ENCODE peak calls at places on chromosomes 13 and 19, in six cellular contexts. One of them, this sample, is unnamed.

GRCh38 chr19:10343495-10343894 is 4.1 kb upstream of the ICAM3 start:
- DNase-seq in NCI-H510A treated with DMSO at 0.1 percent for 48 hours: no peak
- DNase-seq in pancreas: no peak
- DNase-seq in activated naive CD4-positive, alpha-beta T cell treated with anti-CD3 and anti-CD28 coated beads, Interleukin-2, amount 10 ng/mL, durations not matched to agents 7 days and 5 days: no peak
- DNase-seq in fibroblast of gingiva: no peak
- DNase-seq in HT1080: no peak
- DNase-seq in this sample: no peak

GRCh38 chr13:113317031-113317430 is 20.0 kb downstream of the LAMP1 start:
- DNase-seq in NCI-H510A treated with DMSO at 0.1 percent for 48 hours: no peak
- DNase-seq in pancreas: no peak
- DNase-seq in activated naive CD4-positive, alpha-beta T cell treated with anti-CD3 and anti-CD28 coated beads, Interleukin-2, amount 10 ng/mL, durations not matched to agents 7 days and 5 days: no peak
- DNase-seq in fibroblast of gingiva: no peak
- DNase-seq in HT1080: no peak
- DNase-seq in this sample: no peak

GRCh38 chr19:11418518-11419506 is at the start of gene RGL3:
- DNase-seq in NCI-H510A treated with DMSO at 0.1 percent for 48 hours: peak
- DNase-seq in pancreas: peak
- DNase-seq in activated naive CD4-positive, alpha-beta T cell treated with anti-CD3 and anti-CD28 coated beads, Interleukin-2, amount 10 ng/mL, durations not matched to agents 7 days and 5 days: no peak
- DNase-seq in fibroblast of gingiva: no peak
- DNase-seq in HT1080: no peak
- DNase-seq in this sample: no peak

GRCh38 chr13:52411629-52412028 is 5.7 kb upstream of the THSD1 start:
- DNase-seq in NCI-H510A treated with DMSO at 0.1 percent for 48 hours: no peak
- DNase-seq in pancreas: no peak
- DNase-seq in activated naive CD4-positive, alpha-beta T cell treated with anti-CD3 and anti-CD28 coated beads, Interleukin-2, amount 10 ng/mL, durations not matched to agents 7 days and 5 days: no peak
- DNase-seq in fibroblast of gingiva: peak
- DNase-seq in HT1080: peak
- DNase-seq in this sample: peak

GRCh38 chr13:21458457-21458815 is 667 bp downstream of the ZDHHC20 start:
- DNase-seq in NCI-H510A treated with DMSO at 0.1 percent for 48 hours: no peak
- DNase-seq in pancreas: peak
- DNase-seq in activated naive CD4-positive, alpha-beta T cell treated with anti-CD3 and anti-CD28 coated beads, Interleukin-2, amount 10 ng/mL, durations not matched to agents 7 days and 5 days: peak
- DNase-seq in fibroblast of gingiva: no peak
- DNase-seq in HT1080: peak
- DNase-seq in this sample: no peak

GRCh38 chr13:47005761-47006414 is 109.0 kb upstream of the HTR2A start:
- DNase-seq in NCI-H510A treated with DMSO at 0.1 percent for 48 hours: no peak
- DNase-seq in pancreas: no peak
- DNase-seq in activated naive CD4-positive, alpha-beta T cell treated with anti-CD3 and anti-CD28 coated beads, Interleukin-2, amount 10 ng/mL, durations not matched to agents 7 days and 5 days: no peak
- DNase-seq in fibroblast of gingiva: no peak
- DNase-seq in HT1080: peak
- DNase-seq in this sample: peak

GRCh38 chr19:57288373-57288772 is 8.1 kb downstream of the ZNF460 start:
- DNase-seq in NCI-H510A treated with DMSO at 0.1 percent for 48 hours: no peak
- DNase-seq in pancreas: no peak
- DNase-seq in activated naive CD4-positive, alpha-beta T cell treated with anti-CD3 and anti-CD28 coated beads, Interleukin-2, amount 10 ng/mL, durations not matched to agents 7 days and 5 days: no peak
- DNase-seq in fibroblast of gingiva: no peak
- DNase-seq in HT1080: no peak
- DNase-seq in this sample: no peak

GRCh38 chr19:14440049-14440448 is 6.9 kb downstream of the PKN1 start:
- DNase-seq in NCI-H510A treated with DMSO at 0.1 percent for 48 hours: no peak
- DNase-seq in pancreas: no peak
- DNase-seq in activated naive CD4-positive, alpha-beta T cell treated with anti-CD3 and anti-CD28 coated beads, Interleukin-2, amount 10 ng/mL, durations not matched to agents 7 days and 5 days: peak
- DNase-seq in fibroblast of gingiva: no peak
- DNase-seq in HT1080: no peak
- DNase-seq in this sample: no peak

GRCh38 chr19:51002542-51003311 is 1.3 kb upstream of the KLK8 start:
- DNase-seq in NCI-H510A treated with DMSO at 0.1 percent for 48 hours: no peak
- DNase-seq in pancreas: no peak
- DNase-seq in activated naive CD4-positive, alpha-beta T cell treated with anti-CD3 and anti-CD28 coated beads, Interleukin-2, amount 10 ng/mL, durations not matched to agents 7 days and 5 days: peak
- DNase-seq in fibroblast of gingiva: no peak
- DNase-seq in HT1080: no peak
- DNase-seq in this sample: no peak

GRCh38 chr13:108525867-108526266 is 103.5 kb upstream of the MYO16 start:
- DNase-seq in NCI-H510A treated with DMSO at 0.1 percent for 48 hours: no peak
- DNase-seq in pancreas: no peak
- DNase-seq in activated naive CD4-positive, alpha-beta T cell treated with anti-CD3 and anti-CD28 coated beads, Interleukin-2, amount 10 ng/mL, durations not matched to agents 7 days and 5 days: no peak
- DNase-seq in fibroblast of gingiva: no peak
- DNase-seq in HT1080: no peak
- DNase-seq in this sample: no peak

GRCh38 chr13:51688937-51689336 is 104.7 kb downstream of the WDFY2 start:
- DNase-seq in NCI-H510A treated with DMSO at 0.1 percent for 48 hours: no peak
- DNase-seq in pancreas: no peak
- DNase-seq in activated naive CD4-positive, alpha-beta T cell treated with anti-CD3 and anti-CD28 coated beads, Interleukin-2, amount 10 ng/mL, durations not matched to agents 7 days and 5 days: no peak
- DNase-seq in fibroblast of gingiva: no peak
- DNase-seq in HT1080: no peak
- DNase-seq in this sample: no peak

GRCh38 chr13:110924639-110924934 is 9.7 kb upstream of the ANKRD10 start:
- DNase-seq in NCI-H510A treated with DMSO at 0.1 percent for 48 hours: no peak
- DNase-seq in pancreas: no peak
- DNase-seq in activated naive CD4-positive, alpha-beta T cell treated with anti-CD3 and anti-CD28 coated beads, Interleukin-2, amount 10 ng/mL, durations not matched to agents 7 days and 5 days: no peak
- DNase-seq in fibroblast of gingiva: no peak
- DNase-seq in HT1080: no peak
- DNase-seq in this sample: no peak

GRCh38 chr19:11375143-11375948 is 880 bp downstream of the SWSAP1 start:
- DNase-seq in NCI-H510A treated with DMSO at 0.1 percent for 48 hours: peak
- DNase-seq in pancreas: peak
- DNase-seq in activated naive CD4-positive, alpha-beta T cell treated with anti-CD3 and anti-CD28 coated beads, Interleukin-2, amount 10 ng/mL, durations not matched to agents 7 days and 5 days: peak
- DNase-seq in fibroblast of gingiva: no peak
- DNase-seq in HT1080: no peak
- DNase-seq in this sample: no peak

GRCh38 chr13:27339299-27339698 is 68.7 kb downstream of the RASL11A start:
- DNase-seq in NCI-H510A treated with DMSO at 0.1 percent for 48 hours: peak
- DNase-seq in pancreas: no peak
- DNase-seq in activated naive CD4-positive, alpha-beta T cell treated with anti-CD3 and anti-CD28 coated beads, Interleukin-2, amount 10 ng/mL, durations not matched to agents 7 days and 5 days: peak
- DNase-seq in fibroblast of gingiva: no peak
- DNase-seq in HT1080: peak
- DNase-seq in this sample: peak

GRCh38 chr13:107422421-107422820 is 792.9 kb downstream of the LIG4 start:
- DNase-seq in NCI-H510A treated with DMSO at 0.1 percent for 48 hours: no peak
- DNase-seq in pancreas: no peak
- DNase-seq in activated naive CD4-positive, alpha-beta T cell treated with anti-CD3 and anti-CD28 coated beads, Interleukin-2, amount 10 ng/mL, durations not matched to agents 7 days and 5 days: no peak
- DNase-seq in fibroblast of gingiva: no peak
- DNase-seq in HT1080: no peak
- DNase-seq in this sample: no peak

GRCh38 chr19:44796701-44797115 is 12.2 kb upstream of the BCAM start:
- DNase-seq in NCI-H510A treated with DMSO at 0.1 percent for 48 hours: peak
- DNase-seq in pancreas: peak
- DNase-seq in activated naive CD4-positive, alpha-beta T cell treated with anti-CD3 and anti-CD28 coated beads, Interleukin-2, amount 10 ng/mL, durations not matched to agents 7 days and 5 days: peak
- DNase-seq in fibroblast of gingiva: no peak
- DNase-seq in HT1080: no peak
- DNase-seq in this sample: no peak

GRCh38 chr19:46202426-46202825 is 27.1 kb upstream of the IGFL1 start:
- DNase-seq in NCI-H510A treated with DMSO at 0.1 percent for 48 hours: no peak
- DNase-seq in pancreas: no peak
- DNase-seq in activated naive CD4-positive, alpha-beta T cell treated with anti-CD3 and anti-CD28 coated beads, Interleukin-2, amount 10 ng/mL, durations not matched to agents 7 days and 5 days: no peak
- DNase-seq in fibroblast of gingiva: no peak
- DNase-seq in HT1080: no peak
- DNase-seq in this sample: no peak

This sample was measured in fibroblast of lung.